ENCODE peak calls at places on chromosomes 3 and 15, in eight cellular contexts. X is heart left ventricle, Y is IMR-90, D is endothelial cell of umbilical vein, A is ovary, Q is A549, R is stomach, G is adrenal gland. Z is an unnamed sample.
A peak's percentile ranks its signal among the peaks of the same experiment; 100 is the strongest.

GRCh38 chr15:68423359-68424028 is 8.5 kb downstream of the ITGA11 start:
- DNase-seq in D (no peak), R (no peak), G (peak; percentile 21), A (no peak), Y (no peak), Q (no peak), X (no peak), Z (no peak)

GRCh38 chr3:8663177-8664061 is 18.8 kb upstream of the SSUH2 start:
- DNase-seq in D (peak; percentile 66), R (peak; percentile 85), X (peak; percentile 50), A (peak; percentile 74), G (peak; percentile 82), Y (peak; percentile 61), Q (peak; percentile 79), Z (no peak)

GRCh38 chr3:180123928-180124327 is 87.2 kb upstream of the PEX5L start:
- DNase-seq in A (no peak), X (no peak), G (no peak), Q (no peak), Y (no peak), D (no peak), R (no peak), Z (no peak)

GRCh38 chr3:51975857-51976549 is 1.1 kb downstream of the ABHD14A start:
- DNase-seq in A (peak; percentile 93), G (peak; percentile 94), X (peak; percentile 79), D (peak; percentile 65), Y (peak; percentile 64), R (peak; percentile 62), Q (no peak), Z (peak; percentile 89)

GRCh38 chr15:78968114-78968513 is 23.3 kb upstream of the CTSH start:
- DNase-seq in X (no peak), G (no peak), D (no peak), R (no peak), Y (no peak), Q (no peak), A (no peak), Z (no peak)

GRCh38 chr15:89825264-89825940 is 10.8 kb upstream of the ANPEP start:
- DNase-seq in X (no peak), A (no peak), Q (no peak), G (no peak), Y (no peak), R (no peak), D (no peak), Z (peak; percentile 50)

GRCh38 chr3:17544632-17545031 is 197.8 kb downstream of the TBC1D5 start:
- DNase-seq in Y (peak; percentile 1), G (no peak), R (no peak), Q (peak; percentile 7), X (no peak), D (no peak), A (no peak), Z (no peak)

GRCh38 chr3:148990211-148990610 is 1.1 kb upstream of the GYG1 start:
- DNase-seq in A (no peak), D (no peak), Y (no peak), R (no peak), G (no peak), X (no peak), Q (no peak), Z (no peak)

GRCh38 chr3:149114458-149114857 is 15.0 kb upstream of the HPS3 start:
- DNase-seq in D (no peak), A (no peak), Q (no peak), G (no peak), R (no peak), Y (no peak), X (no peak), Z (no peak)

GRCh38 chr15:83477791-83478537 is 30.8 kb downstream of the SH3GL3 start:
- DNase-seq in D (no peak), R (no peak), G (no peak), X (no peak), Y (no peak), Q (no peak), A (no peak), Z (no peak)

GRCh38 chr15:39835550-39835949 is 52.9 kb upstream of the FSIP1 start:
- DNase-seq in G (no peak), Q (peak; percentile 10), R (no peak), A (no peak), X (no peak), D (no peak), Y (no peak), Z (no peak)

GRCh38 chr3:71545330-71545729 is 38.2 kb downstream of the FOXP1 start:
- DNase-seq in Y (peak; percentile 12), Q (no peak), D (no peak), R (no peak), A (no peak), X (no peak), G (no peak), Z (no peak)

GRCh38 chr3:14861031-14861430 is 42.3 kb downstream of the FGD5 start:
- DNase-seq in D (peak; percentile 57), G (no peak), R (no peak), X (peak; percentile 36), Y (no peak), Q (no peak), A (no peak), Z (no peak)

GRCh38 chr3:132378846-132379245 is 38.5 kb upstream of the DNAJC13 start:
- DNase-seq in R (no peak), G (no peak), D (no peak), Q (no peak), X (no peak), A (no peak), Y (no peak), Z (no peak)

GRCh38 chr3:145865329-145865904 is 295.6 kb downstream of the PLOD2 start:
- DNase-seq in X (no peak), D (no peak), Y (no peak), G (no peak), A (no peak), R (no peak), Q (no peak), Z (no peak)

GRCh38 chr3:64685331-64685799 is 2.4 kb downstream of the ADAMTS9 start:
- DNase-seq in R (no peak), G (peak; percentile 87), A (peak; percentile 91), Q (no peak), X (peak; percentile 78), D (no peak), Y (peak; percentile 65), Z (peak; percentile 70)

GRCh38 chr15:67543348-67543718 is 830 bp downstream of the MAP2K5 start:
- DNase-seq in G (peak; percentile 79), R (no peak), D (peak; percentile 25), X (no peak), Q (peak; percentile 14), Y (peak; percentile 5), A (no peak), Z (no peak)

GRCh38 chr3:126832933-126833332 is 128.9 kb downstream of the CHCHD6 start:
- DNase-seq in Y (no peak), G (no peak), D (no peak), Q (no peak), X (no peak), R (no peak), A (no peak), Z (no peak)

GRCh38 chr3:160020057-160020711 is 31.5 kb downstream of the IL12A start:
- DNase-seq in Y (no peak), A (no peak), G (no peak), D (no peak), X (no peak), Q (no peak), R (no peak), Z (no peak)
- H3K4me3 ChIP-seq in Y (no peak overlapping the region), A (no peak overlapping the region), G (no peak overlapping the region), D (no peak overlapping the region), X (no peak overlapping the region), Q (no peak overlapping the region), R (no peak overlapping the region), Z (no peak overlapping the region)

DNA sequence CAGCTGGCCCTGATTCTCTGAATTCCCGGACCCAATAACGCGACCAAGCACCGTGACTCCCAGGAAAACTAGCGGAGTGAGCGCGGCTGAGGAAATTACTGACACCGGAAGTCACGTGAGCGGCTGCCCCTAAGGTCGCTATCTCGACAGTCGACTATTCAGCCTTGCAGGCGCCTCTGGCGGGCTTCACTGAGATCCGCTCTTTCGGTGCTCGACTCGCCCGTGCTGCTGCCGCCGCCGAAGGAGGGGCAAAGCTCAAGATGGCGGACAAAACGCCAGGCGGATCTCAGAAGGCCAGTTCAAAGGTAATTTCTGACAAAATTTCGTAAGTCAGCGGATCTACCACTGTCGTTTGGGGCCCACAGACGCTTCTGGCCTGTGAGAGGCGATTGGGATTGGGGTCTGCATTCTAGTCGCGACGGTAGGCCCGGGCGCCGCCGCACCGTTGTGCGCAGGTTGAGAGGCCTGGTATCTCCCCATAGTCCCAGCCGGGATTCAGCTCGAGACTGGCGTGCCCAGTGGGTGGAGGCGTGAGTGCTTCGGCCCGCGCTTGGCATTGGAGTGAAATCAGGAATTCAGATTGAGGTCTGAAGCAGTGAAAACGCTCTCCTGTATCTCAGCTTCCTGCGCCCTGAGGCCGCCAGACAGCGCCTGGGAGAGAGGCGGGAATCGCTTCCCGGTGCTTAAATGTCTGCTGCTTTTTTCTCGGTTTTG is at the start of gene U2SURP:
- DNase-seq in Y (peak; percentile 98), R (peak; percentile 95), Q (peak; percentile 98), X (peak; percentile 97), A (peak; percentile 95), D (peak; percentile 98), G (peak; percentile 99), Z (peak; percentile 92)
- TF ChIP-seq POLR2A in Y (peak; percentile 90), R (no peak), Q (peak; percentile 85), X (peak; percentile 78), A (peak; percentile 86), D (peak; percentile 84), G (peak; percentile 88), Z (peak; percentile 76)

GRCh38 chr3:75737831-75738493 is 47.4 kb downstream of the ZNF717 start:
- DNase-seq in G (no peak), D (peak; percentile 14), X (no peak), A (no peak), Q (peak; percentile 42), R (no peak), Y (peak; percentile 10), Z (no peak)
- H3K4me3 ChIP-seq in G (no peak overlapping the region), D (no peak overlapping the region), X (no peak overlapping the region), A (no peak overlapping the region), Q (no peak overlapping the region), R (no peak overlapping the region), Y (no peak overlapping the region), Z (no peak overlapping the region)

GRCh38 chr3:16509721-16510619 is 3.5 kb downstream of the RFTN1 start:
- DNase-seq in A (no peak), Y (no peak), G (no peak), Q (no peak), D (no peak), X (no peak), R (no peak), Z (no peak)

GRCh38 chr3:16506884-16507409 is 6.6 kb downstream of the RFTN1 start:
- DNase-seq in X (no peak), D (no peak), Y (no peak), Q (no peak), G (no peak), A (no peak), R (no peak), Z (no peak)

GRCh38 chr3:16507540-16508241 is 5.8 kb downstream of the RFTN1 start:
- DNase-seq in X (no peak), Q (no peak), D (no peak), R (no peak), G (no peak), A (no peak), Y (no peak), Z (no peak)

GRCh38 chr3:16508242-16508575 is 5.3 kb downstream of the RFTN1 start:
- DNase-seq in Y (no peak), R (no peak), X (no peak), Q (no peak), A (no peak), D (no peak), G (no peak), Z (no peak)

DNA sequence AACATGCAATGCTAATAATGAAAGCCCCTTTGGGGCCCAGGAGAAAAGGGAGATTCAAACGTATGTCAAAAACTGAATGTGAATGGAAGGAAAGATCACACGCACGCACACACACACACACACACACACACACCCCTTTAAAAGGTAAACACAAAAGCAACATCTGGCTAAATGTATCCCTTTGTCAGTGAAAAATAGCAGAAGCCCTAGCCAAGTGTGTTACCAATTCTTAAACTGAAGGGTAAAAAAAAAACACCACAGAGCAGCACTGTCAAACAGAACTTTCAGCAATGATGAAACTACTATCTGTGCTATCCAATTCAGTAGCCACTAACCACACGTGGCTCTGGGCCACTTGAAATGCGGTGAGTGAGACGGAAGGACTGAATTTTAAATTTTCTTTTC is 4.9 kb downstream of the RFTN1 start:
- DNase-seq in G (no peak), Y (no peak), A (no peak), Q (no peak), X (no peak), D (no peak), R (no peak), Z (no peak)
- TF ChIP-seq POLR2A in G (no peak), Y (no peak), A (no peak), Q (no peak), X (no peak), D (no peak), R (no peak), Z (no peak)

Z was measured in upper lobe of left lung.